ENCODE peak calls at places on chromosomes 1 and 21, in five cellular contexts. Y is HFF-Myc, T is RWPE2, K is PC-3, C is fibroblast of lung. L is an unnamed sample.

GRCh38 chr1:234931404-234931973 is 197.1 kb downstream of the TOMM20 start:
- DNase-seq in Y (no peak), T (no peak), K (no peak), C (no peak), L (no peak)

GRCh38 chr1:228294717-228295116 is 86.9 kb downstream of the OBSCN start:
- DNase-seq in Y (no peak), T (no peak), K (no peak), C (no peak), L (no peak)

GRCh38 chr1:117627562-117628165 is 21.8 kb downstream of the TENT5C start:
- DNase-seq in Y (no peak), T (no peak), K (peak), C (no peak), L (no peak)

GRCh38 chr1:61226791-61227567 is 144.6 kb downstream of the NFIA start:
- DNase-seq in Y (no peak), T (no peak), K (no peak), C (no peak), L (no peak)

GRCh38 chr1:105795741-105796140 is 1260.7 kb upstream of the PRMT6 start:
- DNase-seq in Y (no peak), T (no peak), K (no peak), C (no peak), L (no peak)

GRCh38 chr1:32984090-32984828 is 19.6 kb upstream of the RNF19B start:
- DNase-seq in Y (no peak), T (no peak), K (no peak), C (peak), L (peak)

GRCh38 chr1:23449918-23450317 is 25.4 kb upstream of the TCEA3 start:
- DNase-seq in Y (no peak), T (no peak), K (no peak), C (no peak), L (no peak)

GRCh38 chr1:110420023-110420662 is 12.6 kb upstream of the LAMTOR5 start:
- DNase-seq in Y (no peak), T (no peak), K (no peak), C (no peak), L (no peak)

GRCh38 chr1:228272831-228273571 is 65.2 kb downstream of the OBSCN start:
- DNase-seq in Y (no peak), T (no peak), K (no peak), C (no peak), L (no peak)

GRCh38 chr1:65310078-65310587 is 790 bp downstream of the DNAJC6 start:
- DNase-seq in Y (no peak), T (no peak), K (no peak), C (no peak), L (no peak)

GRCh38 chr1:160079448-160079847 is 1.9 kb upstream of the KCNJ9 start:
- DNase-seq in Y (no peak), T (no peak), K (no peak), C (no peak), L (no peak)

GRCh38 chr1:2018217-2019161 is 656 bp upstream of the GABRD start:
- DNase-seq in Y (no peak), T (peak), K (no peak), C (no peak), L (no peak)

GRCh38 chr1:163320891-163321290 is 863 bp upstream of the NUF2 start:
- DNase-seq in Y (no peak), T (no peak), K (no peak), C (peak), L (no peak)

GRCh38 chr1:12309783-12310742 is 80.2 kb downstream of the VPS13D start:
- DNase-seq in Y (no peak), T (no peak), K (no peak), C (peak), L (no peak)

GRCh38 chr1:4150262-4150661 is 250.2 kb upstream of the C1orf174 start:
- DNase-seq in Y (no peak), T (no peak), K (no peak), C (no peak), L (no peak)

GRCh38 chr1:28171246-28171645 is 5.2 kb downstream of the PTAFR start:
- DNase-seq in Y (no peak), T (no peak), K (no peak), C (no peak), L (no peak)

GRCh38 chr1:1929102-1929638 is 10.1 kb upstream of the TMEM52 start:
- DNase-seq in Y (no peak), T (no peak), K (no peak), C (no peak), L (no peak)

GRCh38 chr1:43522776-43523480 is 7.8 kb upstream of the PTPRF start:
- DNase-seq in Y (peak), T (peak), K (peak), C (peak), L (no peak)

GRCh38 chr1:183227963-183228649 is 42.0 kb downstream of the LAMC2 start:
- DNase-seq in Y (no peak), T (no peak), K (peak), C (peak), L (peak)

GRCh38 chr1:157034137-157034800 is 11.3 kb downstream of the ARHGEF11 start:
- DNase-seq in Y (no peak), T (no peak), K (no peak), C (peak), L (no peak)

GRCh38 chr21:35525443-35525842 is 476.3 kb upstream of the RUNX1 start:
- DNase-seq in Y (no peak), T (no peak), K (peak), C (no peak), L (no peak)

GRCh38 chr21:22250355-22250754 is 1252.1 kb downstream of the NCAM2 start:
- DNase-seq in Y (no peak), T (no peak), K (no peak), C (no peak), L (no peak)

GRCh38 chr1:17802164-17802563 is 47.0 kb downstream of the ACTL8 start:
- DNase-seq in Y (no peak), T (no peak), K (no peak), C (peak), L (no peak)

GRCh38 chr21:32330784-32331311 is 32.2 kb downstream of the MRAP start:
- DNase-seq in Y (no peak), T (no peak), K (no peak), C (no peak), L (no peak)

GRCh38 chr1:156122519-156123355 is 8.2 kb downstream of the LMNA start:
- DNase-seq in Y (no peak), T (no peak), K (peak), C (peak), L (no peak)

GRCh38 chr1:109620396-109620817 is 770 bp downstream of the AMPD2 start:
- DNase-seq in Y (no peak), T (no peak), K (peak), C (peak), L (no peak)

GRCh38 chr1:211537253-211537652 is 41.7 kb downstream of the SLC30A1 start:
- DNase-seq in Y (no peak), T (no peak), K (peak), C (peak), L (no peak)

GRCh38 chr1:101200513-101200912 is 36.3 kb upstream of the S1PR1 start:
- DNase-seq in Y (peak), T (peak), K (peak), C (peak), L (no peak)

GRCh38 chr1:76957961-76958360 is 90.7 kb downstream of the ST6GALNAC5 start:
- DNase-seq in Y (no peak), T (no peak), K (no peak), C (no peak), L (no peak)

GRCh38 chr1:174005032-174005431 is 17.1 kb downstream of the RC3H1 start:
- DNase-seq in Y (no peak), T (no peak), K (no peak), C (no peak), L (peak)

GRCh38 chr1:153728305-153729066 is 636 bp downstream of the INTS3 start:
- DNase-seq in Y (no peak), T (no peak), K (peak), C (peak), L (no peak)

GRCh38 chr1:67338642-67339041 is 31.0 kb downstream of the IL12RB2 start:
- DNase-seq in Y (no peak), T (no peak), K (no peak), C (no peak), L (no peak)

GRCh38 chr1:30850607-30851006 is 58.0 kb downstream of the SDC3 start:
- DNase-seq in Y (no peak), T (no peak), K (no peak), C (no peak), L (no peak)

GRCh38 chr1:247273013-247273412 is 17.1 kb downstream of the VN1R5 start:
- DNase-seq in Y (no peak), T (no peak), K (no peak), C (no peak), L (no peak)

GRCh38 chr1:44941424-44942324 is 44.7 kb downstream of the EIF2B3 start:
- DNase-seq in Y (no peak), T (no peak), K (peak), C (no peak), L (no peak)

GRCh38 chr1:163442214-163442765 is 120.5 kb downstream of the NUF2 start:
- DNase-seq in Y (no peak), T (no peak), K (no peak), C (no peak), L (no peak)

GRCh38 chr1:27133990-27134389 is 20.9 kb downstream of the SLC9A1 start:
- DNase-seq in Y (no peak), T (no peak), K (no peak), C (no peak), L (peak)

GRCh38 chr1:27137544-27138075 is 17.3 kb downstream of the SLC9A1 start:
- DNase-seq in Y (no peak), T (no peak), K (no peak), C (no peak), L (no peak)

GRCh38 chr1:27138368-27138767 is 16.6 kb downstream of the SLC9A1 start:
- DNase-seq in Y (no peak), T (no peak), K (no peak), C (no peak), L (no peak)

GRCh38 chr1:27137022-27137542 is 17.8 kb downstream of the SLC9A1 start:
- DNase-seq in Y (no peak), T (no peak), K (no peak), C (no peak), L (peak)

GRCh38 chr1:27135920-27136551 is 18.9 kb downstream of the SLC9A1 start:
- DNase-seq in Y (no peak), T (no peak), K (peak), C (no peak), L (peak)
- TF ChIP-seq CTCF in Y (peak), T (no peak), K (peak), C (no peak), L (no peak)

GRCh38 chr21:38286739-38287426 is 30.1 kb downstream of the KCNJ15 start:
- DNase-seq in Y (no peak), T (no peak), K (no peak), C (peak), L (no peak)
- TF ChIP-seq CTCF in Y (no peak), T (no peak), K (no peak), C (no peak), L (no peak)

GRCh38 chr1:52162947-52163346 is 21.1 kb downstream of the ZFYVE9 start:
- DNase-seq in Y (no peak), T (no peak), K (no peak), C (no peak), L (no peak)

GRCh38 chr1:52156460-52156859 is 14.6 kb downstream of the ZFYVE9 start:
- DNase-seq in Y (no peak), T (no peak), K (no peak), C (no peak), L (no peak)

GRCh38 chr1:52158218-52158617 is 16.3 kb downstream of the ZFYVE9 start:
- DNase-seq in Y (no peak), T (no peak), K (no peak), C (no peak), L (no peak)

GRCh38 chr1:52157582-52157981 is 15.7 kb downstream of the ZFYVE9 start:
- DNase-seq in Y (no peak), T (no peak), K (peak), C (peak), L (no peak)

GRCh38 chr1:52159033-52159789 is 17.3 kb downstream of the ZFYVE9 start:
- DNase-seq in Y (no peak), T (no peak), K (peak), C (peak), L (no peak)
- TF ChIP-seq CTCF in Y (no peak), T (no peak), K (no peak), C (no peak), L (no peak)

DNA sequence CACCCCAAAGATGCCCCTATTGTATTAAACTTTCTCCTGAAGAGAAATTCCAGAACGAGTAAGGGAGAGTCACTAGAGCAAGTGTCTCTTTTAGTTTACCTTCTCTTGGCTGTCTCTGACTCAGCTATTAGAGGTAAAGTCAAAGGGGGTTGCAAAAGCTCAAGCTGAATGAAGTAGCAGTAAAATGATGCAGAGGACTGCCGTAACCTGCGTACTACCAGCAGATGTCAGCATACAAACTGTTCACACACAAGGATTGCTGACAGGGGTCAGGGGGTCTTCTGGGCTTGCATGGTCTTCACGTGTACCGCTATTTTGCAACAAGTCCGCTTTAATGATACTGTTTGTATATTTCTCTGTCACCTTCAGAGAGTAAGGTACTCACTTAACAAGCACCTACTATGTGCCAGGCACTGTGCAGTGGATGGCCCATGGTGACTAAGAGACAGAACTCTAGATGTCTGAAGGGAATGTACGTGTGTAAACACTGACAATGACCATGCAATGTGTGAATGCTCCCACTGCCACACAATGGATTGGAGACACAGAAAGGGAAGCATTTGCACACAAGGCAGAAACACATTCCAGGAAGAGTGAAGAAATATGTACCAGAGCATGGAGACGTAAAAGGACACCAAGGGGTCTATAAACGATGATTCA is 34.9 kb downstream of the CHML start:
- DNase-seq in Y (no peak), T (no peak), K (peak), C (no peak), L (no peak)
- TF ChIP-seq CTCF in Y (peak), T (peak), K (peak), C (peak), L (peak)

DNA sequence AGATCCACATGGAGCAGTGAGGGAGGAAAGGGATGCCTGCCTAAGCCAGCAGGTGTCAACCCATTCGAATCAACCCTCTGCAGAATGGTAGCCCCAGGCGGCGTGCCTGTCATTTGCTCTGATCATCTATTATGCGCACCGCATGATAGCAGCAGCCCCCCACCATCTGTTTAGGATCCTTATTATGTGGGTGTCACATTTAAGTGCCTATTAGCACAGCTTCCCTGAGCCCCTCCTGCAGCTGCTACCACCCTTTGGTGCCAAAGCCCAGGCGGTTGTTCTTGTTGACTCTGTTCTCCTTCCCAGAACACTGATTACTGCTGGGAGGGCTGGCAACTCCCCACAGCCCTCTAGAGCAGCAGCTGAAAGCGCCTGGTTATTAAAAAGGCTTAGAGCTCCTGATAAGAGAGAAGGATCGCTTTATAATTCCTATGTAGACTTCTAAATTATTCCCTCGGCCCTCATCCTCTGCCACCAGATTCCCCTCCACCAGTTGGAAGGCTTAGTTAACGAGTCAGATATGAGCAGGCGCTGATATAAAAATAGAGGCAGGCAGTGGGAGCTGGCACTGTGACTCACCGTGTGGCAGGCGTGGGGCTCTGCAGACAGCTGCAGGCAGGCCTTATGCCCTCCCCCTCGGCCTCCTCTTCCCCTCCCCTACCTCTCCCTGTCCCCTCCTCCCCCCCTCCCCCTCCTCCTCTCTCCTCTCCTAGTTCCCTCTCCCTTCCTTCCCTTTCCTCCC is 23.0 kb downstream of the ACTA1 start:
- DNase-seq in Y (no peak), T (no peak), K (peak), C (peak), L (no peak)
- TF ChIP-seq CTCF in Y (no peak), T (no peak), K (no peak), C (no peak), L (no peak)

DNA sequence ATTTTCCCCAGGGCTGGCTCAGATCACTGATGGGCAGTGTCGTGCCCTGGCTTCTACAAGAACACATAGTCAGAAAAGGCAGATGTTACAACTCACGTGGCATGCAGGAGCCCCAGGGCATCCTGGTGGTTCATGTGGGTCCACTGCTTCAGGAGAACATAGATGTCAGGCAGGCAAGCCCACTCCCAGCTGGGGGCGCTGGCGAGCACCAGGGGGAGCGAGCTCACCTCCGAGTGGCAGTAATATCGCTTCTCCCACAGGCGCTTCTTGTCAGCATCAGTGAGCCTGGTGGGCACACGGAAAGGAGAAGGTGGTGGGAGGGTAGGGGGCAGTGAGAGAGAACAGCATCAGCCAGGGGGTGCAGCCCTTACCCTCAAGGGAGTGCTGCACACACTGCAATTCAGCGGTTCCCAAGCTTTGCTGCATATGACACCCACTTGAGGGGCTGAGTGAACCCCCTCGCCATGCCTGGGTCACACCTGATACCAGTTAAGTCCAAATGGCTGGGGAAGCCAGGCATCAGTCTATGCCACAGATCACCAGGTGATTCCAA is 34.3 kb upstream of the PPP1R15B start:
- DNase-seq in Y (no peak), T (no peak), K (peak), C (no peak), L (peak)
- TF ChIP-seq CTCF in Y (peak), T (no peak), K (peak), C (peak), L (peak)

GRCh38 chr21:26489781-26490180 is 83.3 kb downstream of the CYYR1 start:
- DNase-seq in Y (no peak), T (no peak), K (no peak), C (no peak), L (no peak)
- TF ChIP-seq CTCF in Y (peak), T (no peak), K (peak), C (no peak), L (no peak)

GRCh38 chr1:150696995-150697927 is at the start of gene GOLPH3L:
- DNase-seq in Y (peak), T (peak), K (peak), C (peak), L (peak)
- TF ChIP-seq CTCF in Y (peak), T (no peak), K (no peak), C (peak), L (no peak)